ENCODE peak calls at places on chromosomes 12 and 14, in four cellular contexts. I is CD4-positive, alpha-beta memory T cell; X is PC-9; T is Peyer's patch. K is an unnamed sample.

GRCh38 chr12:48631071-48631470 is 51.0 kb downstream of the KANSL2 start:
- DNase-seq in X (peak; percentile 11), T (no peak), I (no peak), K (no peak)

GRCh38 chr14:90658541-90658967 is 157.7 kb downstream of the TTC7B start:
- DNase-seq in T (no peak), X (peak; percentile 15), I (no peak), K (no peak)

GRCh38 chr12:27549801-27550652 is 26.0 kb downstream of the PPFIBP1 start:
- DNase-seq in I (no peak), X (peak; percentile 82), T (peak; percentile 33), K (no peak)

GRCh38 chr14:42736408-42736807 is 1129.7 kb downstream of the LRFN5 start:
- DNase-seq in T (no peak), X (no peak), I (no peak), K (no peak)

GRCh38 chr12:107320031-107320928 is 226.9 kb upstream of the CRY1 start:
- DNase-seq in X (peak; percentile 74), T (peak; percentile 33), I (peak; percentile 88), K (peak; percentile 59)

GRCh38 chr12:5000204-5000603 is 43.5 kb upstream of the KCNA5 start:
- DNase-seq in X (no peak), T (no peak), I (no peak), K (no peak)

GRCh38 chr12:109160873-109161272 is 44.5 kb downstream of the ACACB start:
- DNase-seq in X (no peak), I (no peak), T (no peak), K (no peak)

GRCh38 chr12:70317781-70318180 is 48.3 kb upstream of the KCNMB4 start:
- DNase-seq in X (no peak), I (no peak), T (no peak), K (no peak)

GRCh38 chr12:26810330-26810729 is 22.7 kb downstream of the ITPR2 start:
- DNase-seq in X (no peak), I (no peak), T (no peak), K (no peak)

GRCh38 chr12:15268927-15269552 is 47.8 kb upstream of the RERG start:
- DNase-seq in I (no peak), X (peak; percentile 53), T (no peak), K (peak; percentile 49)

GRCh38 chr12:53953831-53954693 is 641 bp upstream of the HOXC12 start:
- DNase-seq in X (no peak), T (no peak), I (no peak), K (no peak)

GRCh38 chr12:62957233-62957953 is 22.4 kb upstream of the PPM1H start:
- DNase-seq in I (no peak), X (no peak), T (no peak), K (no peak)

GRCh38 chr14:65496178-65496993 is 83.9 kb downstream of the FUT8 start:
- DNase-seq in I (no peak), X (no peak), T (no peak), K (no peak)

GRCh38 chr12:3752096-3752709 is 706 bp downstream of the CRACR2A start:
- DNase-seq in T (peak; percentile 81), I (peak; percentile 81), X (no peak), K (peak; percentile 52)

GRCh38 chr12:45794422-45794821 is 64.9 kb downstream of the ARID2 start:
- DNase-seq in X (no peak), T (no peak), I (no peak), K (no peak)

GRCh38 chr12:69338120-69338859 is 9.9 kb upstream of the LYZ start:
- DNase-seq in T (no peak), X (no peak), I (no peak), K (no peak)

GRCh38 chr12:53743277-53744129 is 8.3 kb downstream of the CISTR start:
- DNase-seq in X (peak; percentile 60), I (peak; percentile 61), T (no peak), K (peak; percentile 14)

GRCh38 chr12:39127401-39127800 is 222.0 kb upstream of the CPNE8 start:
- DNase-seq in T (no peak), X (no peak), I (no peak), K (no peak)

GRCh38 chr12:132102297-132102696 is 41.8 kb downstream of the DDX51 start:
- DNase-seq in T (no peak), I (no peak), X (no peak), K (no peak)

GRCh38 chr12:55057466-55057865 is 37.7 kb downstream of the NEUROD4 start:
- DNase-seq in I (no peak), T (no peak), X (no peak), K (no peak)

GRCh38 chr14:22650046-22650739 is 6.0 kb upstream of the OR6J1 start:
- DNase-seq in X (no peak), T (no peak), I (no peak), K (no peak)

GRCh38 chr14:95483843-95484165 is 32.6 kb downstream of the SYNE3 start:
- DNase-seq in X (no peak), I (no peak), T (no peak), K (no peak)

GRCh38 chr14:95482967-95483842 is 33.2 kb downstream of the SYNE3 start:
- DNase-seq in X (peak; percentile 45), I (no peak), T (no peak), K (no peak)

GRCh38 chr14:95485222-95485819 is 31.1 kb downstream of the SYNE3 start:
- DNase-seq in T (no peak), X (no peak), I (no peak), K (no peak)

GRCh38 chr14:95486875-95487668 is 29.4 kb downstream of the SYNE3 start:
- DNase-seq in X (no peak), T (peak; percentile 77), I (no peak), K (no peak)

GRCh38 chr14:95484296-95484695 is 32.2 kb downstream of the SYNE3 start:
- DNase-seq in X (no peak), T (no peak), I (no peak), K (no peak)
- H3K4me1 ChIP-seq in X (peaks cover 47% of the 10 kb centered on the region), T (peaks cover 45% of the 10 kb centered on the region), I (peaks cover 46% of the 10 kb centered on the region), K (peaks cover 20% of the 10 kb centered on the region)

GRCh38 chr14:100522616-100523021 is 64.6 kb downstream of the BEGAIN start:
- DNase-seq in T (no peak), X (no peak), I (peak; percentile 19), K (no peak)
- H3K9me3 ChIP-seq in T (no peaks in the 10 kb centered on the region), X (no peaks in the 10 kb centered on the region), I (no peaks in the 10 kb centered on the region), K (no peaks in the 10 kb centered on the region)

DNA sequence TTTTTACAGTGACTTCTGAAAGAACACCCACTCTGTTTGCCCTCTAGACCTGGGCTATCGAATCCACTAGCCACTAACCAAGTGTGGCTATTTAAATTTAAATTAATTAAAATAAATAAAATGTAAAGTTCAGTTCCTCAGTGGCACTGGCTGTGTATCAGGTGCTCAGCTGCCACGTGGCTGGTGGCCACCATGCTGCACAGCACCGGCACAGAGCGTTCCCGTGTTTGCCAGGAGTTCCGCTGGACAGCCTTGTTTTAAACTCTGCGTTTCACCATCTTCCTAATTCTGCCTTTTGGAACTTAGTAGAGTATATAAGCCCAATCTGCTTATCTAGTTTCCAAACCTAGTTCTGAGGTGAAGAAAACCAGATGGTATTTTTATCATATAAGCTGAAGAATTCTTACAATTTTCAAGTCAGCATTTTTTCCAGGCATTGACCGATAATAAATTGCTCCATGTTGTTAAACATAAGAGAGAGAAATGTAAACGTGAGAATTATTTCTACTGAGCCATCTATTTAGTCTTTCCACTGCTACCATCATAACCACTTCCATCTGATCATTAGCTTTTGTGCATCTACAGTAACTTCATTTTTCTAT is 339.1 kb downstream of the CACNA1C start:
- DNase-seq in X (no peak), I (no peak), T (no peak), K (no peak)
- H3K4me1 ChIP-seq in X (no peaks in the 10 kb centered on the region), I (no peaks in the 10 kb centered on the region), T (peaks cover 5% of the 10 kb centered on the region), K (no peaks in the 10 kb centered on the region)

DNA sequence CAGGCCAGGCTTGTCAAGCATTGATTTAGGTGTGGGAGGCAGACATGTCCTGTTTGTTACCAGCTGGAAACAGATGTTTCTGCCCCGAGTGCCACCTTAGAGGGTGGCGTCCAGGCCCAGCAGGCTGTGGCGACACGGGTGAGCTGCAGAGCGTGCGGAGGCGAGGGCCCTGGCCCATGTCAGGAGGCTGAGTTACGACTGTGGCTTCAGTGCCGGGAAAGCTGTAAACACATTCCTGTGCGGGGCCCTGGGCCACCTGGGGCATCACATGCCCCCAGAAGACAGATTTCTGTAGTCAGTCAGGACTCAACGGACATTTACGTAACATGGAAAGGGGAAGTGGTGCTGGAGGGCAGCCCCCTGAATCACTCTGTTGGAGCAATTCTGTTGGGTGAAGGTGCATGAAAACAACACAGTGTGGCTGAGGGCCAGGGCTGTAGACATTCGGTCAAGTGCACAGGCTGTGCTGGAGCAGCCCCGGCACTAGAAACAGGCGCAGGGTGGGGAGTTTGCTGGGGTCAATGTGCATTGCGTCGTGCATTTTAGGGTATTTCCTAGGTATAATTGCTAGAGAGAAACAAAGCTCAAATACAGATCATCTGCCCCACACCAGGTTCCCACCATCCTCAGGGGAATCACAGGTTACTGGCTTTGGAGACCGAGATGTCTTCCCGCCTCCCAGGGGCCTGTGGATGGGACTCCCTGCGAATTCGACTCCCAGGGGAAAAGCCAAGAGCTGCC is 291.8 kb downstream of the TMEM121 start:
- DNase-seq in T (peak; percentile 71), I (no peak), X (no peak), K (no peak)
- H3K9me3 ChIP-seq in T (no peaks in the 10 kb centered on the region), I (no peaks in the 10 kb centered on the region), X (no peaks in the 10 kb centered on the region), K (no peaks in the 10 kb centered on the region)

GRCh38 chr14:75340921-75341320 is 62.3 kb downstream of the FOS start:
- DNase-seq in I (no peak), T (peak; percentile 56), X (no peak), K (no peak)
- H3K4me1 ChIP-seq in I (no peaks in the 10 kb centered on the region), T (no peaks in the 10 kb centered on the region), X (no peaks in the 10 kb centered on the region), K (no peaks in the 10 kb centered on the region)

K was measured in CD8-positive, alpha-beta memory T cell.